ENCODE peak calls at places on chromosomes 16 and 17, in eight cellular contexts. S is activated CD4-positive, alpha-beta T cell treated with anti-CD3 and anti-CD28 coated beads, Interleukin-2, amount 50 U/mL, for 1 hour; G is NCI-H2171; T is AG09309; A is Daoy; P is NCI-H1092; B is activated effector memory CD4-positive, alpha-beta T cell treated with Interleukin-2 at 50 U/mL for 16 hours; J is left kidney. M is an unnamed sample.

GRCh38 chr16:79169239-79169638 is 431.3 kb downstream of the MAF start:
- DNase-seq in S (no peak), G (no peak), T (no peak), A (no peak), P (no peak), B (no peak), J (no peak), M (no peak)

GRCh38 chr17:36544049-36544319 is 735 bp upstream of the GGNBP2 start:
- DNase-seq in S (no peak), G (no peak), T (no peak), A (peak), P (no peak), B (no peak), J (no peak), M (no peak)

GRCh38 chr17:2262146-2262587 is 41.4 kb downstream of the SMG6 start:
- DNase-seq in S (no peak), G (no peak), T (no peak), A (peak), P (no peak), B (no peak), J (no peak), M (no peak)

GRCh38 chr17:41308251-41308917 is 725 bp downstream of the KRTAP16-1 start:
- DNase-seq in S (peak), G (no peak), T (no peak), A (no peak), P (peak), B (peak), J (no peak), M (no peak)

GRCh38 chr17:7873051-7873450 is 15.2 kb downstream of the CYB5D1 start:
- DNase-seq in S (no peak), G (no peak), T (no peak), A (no peak), P (no peak), B (no peak), J (no peak), M (no peak)

GRCh38 chr16:83979456-83979855 is 11.4 kb downstream of the NECAB2 start:
- DNase-seq in S (no peak), G (no peak), T (no peak), A (no peak), P (no peak), B (no peak), J (no peak), M (no peak)

GRCh38 chr16:77599793-77600415 is 122.4 kb upstream of the NUDT7 start:
- DNase-seq in S (no peak), G (no peak), T (peak), A (peak), P (peak), B (no peak), J (no peak), M (no peak)

GRCh38 chr17:48583708-48584582 is 5.8 kb upstream of the HOXB4 start:
- DNase-seq in S (no peak), G (no peak), T (no peak), A (no peak), P (no peak), B (no peak), J (no peak), M (no peak)

GRCh38 chr17:40063915-40064531 is 1.3 kb downstream of the THRA start:
- DNase-seq in S (no peak), G (no peak), T (no peak), A (no peak), P (no peak), B (no peak), J (no peak), M (peak)

GRCh38 chr16:51420247-51420646 is 269.2 kb upstream of the SALL1 start:
- DNase-seq in S (no peak), G (no peak), T (no peak), A (no peak), P (no peak), B (no peak), J (no peak), M (no peak)

M was measured in retina.